ENCODE peak calls at places on chromosome 19, in six cellular contexts. One of them, this sample, is unnamed.
A peak's percentile ranks its signal among the peaks of the same experiment; 100 is the strongest.

GRCh38 chr19:43624933-43625332 is 5.5 kb upstream of the ZNF428 start:
- DNase-seq in esophagus squamous epithelium: peak; percentile 10
- DNase-seq in GM12892: peak; percentile 63
- DNase-seq in endothelial cell of umbilical vein: no peak
- DNase-seq in stomach: peak; percentile 70
- DNase-seq in IMR-90: peak; percentile 8
- DNase-seq in this sample: no peak

GRCh38 chr19:8459520-8460260 is 14.9 kb downstream of the HNRNPM start:
- DNase-seq in esophagus squamous epithelium: no peak
- DNase-seq in GM12892: no peak
- DNase-seq in endothelial cell of umbilical vein: peak; percentile 43
- DNase-seq in stomach: no peak
- DNase-seq in IMR-90: peak; percentile 86
- DNase-seq in this sample: no peak

GRCh38 chr19:29385191-29385795 is 140.5 kb upstream of the VSTM2B start:
- DNase-seq in esophagus squamous epithelium: no peak
- DNase-seq in GM12892: no peak
- DNase-seq in endothelial cell of umbilical vein: no peak
- DNase-seq in stomach: no peak
- DNase-seq in IMR-90: no peak
- DNase-seq in this sample: no peak

GRCh38 chr19:13137290-13137794 is 12.8 kb downstream of the STX10 start:
- DNase-seq in esophagus squamous epithelium: no peak
- DNase-seq in GM12892: no peak
- DNase-seq in endothelial cell of umbilical vein: no peak
- DNase-seq in stomach: no peak
- DNase-seq in IMR-90: no peak
- DNase-seq in this sample: no peak

GRCh38 chr19:46513461-46514236 is 18.0 kb upstream of the PNMA8B start:
- DNase-seq in esophagus squamous epithelium: peak; percentile 14
- DNase-seq in GM12892: peak; percentile 72
- DNase-seq in endothelial cell of umbilical vein: peak; percentile 55
- DNase-seq in stomach: peak; percentile 73
- DNase-seq in IMR-90: peak; percentile 51
- DNase-seq in this sample: peak; percentile 69

GRCh38 chr19:42965204-42965603 is 28.2 kb upstream of the PSG7 start:
- DNase-seq in esophagus squamous epithelium: no peak
- DNase-seq in GM12892: no peak
- DNase-seq in endothelial cell of umbilical vein: no peak
- DNase-seq in stomach: no peak
- DNase-seq in IMR-90: peak; percentile 87
- DNase-seq in this sample: peak; percentile 14

GRCh38 chr19:16920816-16921529 is 32.2 kb downstream of the F2RL3 start:
- DNase-seq in esophagus squamous epithelium: no peak
- DNase-seq in GM12892: no peak
- DNase-seq in endothelial cell of umbilical vein: no peak
- DNase-seq in stomach: no peak
- DNase-seq in IMR-90: peak; percentile 88
- DNase-seq in this sample: peak; percentile 81

GRCh38 chr19:54388001-54388802 is 23.5 kb upstream of the LAIR1 start:
- DNase-seq in esophagus squamous epithelium: no peak
- DNase-seq in GM12892: peak; percentile 23
- DNase-seq in endothelial cell of umbilical vein: peak; percentile 26
- DNase-seq in stomach: no peak
- DNase-seq in IMR-90: no peak
- DNase-seq in this sample: no peak

GRCh38 chr19:30670011-30670329 is 297.8 kb downstream of the ZNF536 start:
- DNase-seq in esophagus squamous epithelium: no peak
- DNase-seq in GM12892: no peak
- DNase-seq in endothelial cell of umbilical vein: no peak
- DNase-seq in stomach: peak; percentile 19
- DNase-seq in IMR-90: no peak
- DNase-seq in this sample: no peak

GRCh38 chr19:8910775-8911414 is 78.7 kb downstream of the MBD3L1 start:
- DNase-seq in esophagus squamous epithelium: no peak
- DNase-seq in GM12892: no peak
- DNase-seq in endothelial cell of umbilical vein: no peak
- DNase-seq in stomach: no peak
- DNase-seq in IMR-90: no peak
- DNase-seq in this sample: no peak

GRCh38 chr19:35143231-35143715 is at the start of gene FXYD7:
- DNase-seq in esophagus squamous epithelium: no peak
- DNase-seq in GM12892: no peak
- DNase-seq in endothelial cell of umbilical vein: no peak
- DNase-seq in stomach: no peak
- DNase-seq in IMR-90: no peak
- DNase-seq in this sample: no peak

GRCh38 chr19:38062959-38063786 is 156.2 kb downstream of the SIPA1L3 start:
- DNase-seq in esophagus squamous epithelium: no peak
- DNase-seq in GM12892: no peak
- DNase-seq in endothelial cell of umbilical vein: no peak
- DNase-seq in stomach: no peak
- DNase-seq in IMR-90: peak; percentile 65
- DNase-seq in this sample: no peak

GRCh38 chr19:11530432-11530831 is 1.5 kb upstream of the ECSIT start:
- DNase-seq in esophagus squamous epithelium: no peak
- DNase-seq in GM12892: no peak
- DNase-seq in endothelial cell of umbilical vein: peak; percentile 84
- DNase-seq in stomach: peak; percentile 80
- DNase-seq in IMR-90: peak; percentile 78
- DNase-seq in this sample: peak; percentile 71

GRCh38 chr19:14366529-14366928 is 14.7 kb upstream of the ADGRE5 start:
- DNase-seq in esophagus squamous epithelium: peak; percentile 46
- DNase-seq in GM12892: no peak
- DNase-seq in endothelial cell of umbilical vein: peak; percentile 61
- DNase-seq in stomach: peak; percentile 95
- DNase-seq in IMR-90: peak; percentile 68
- DNase-seq in this sample: no peak

GRCh38 chr19:16447015-16447384 is 24.8 kb downstream of the EPS15L1 start:
- DNase-seq in esophagus squamous epithelium: peak; percentile 36
- DNase-seq in GM12892: no peak
- DNase-seq in endothelial cell of umbilical vein: no peak
- DNase-seq in stomach: peak; percentile 83
- DNase-seq in IMR-90: peak; percentile 91
- DNase-seq in this sample: no peak

GRCh38 chr19:13684021-13684420 is 80.3 kb upstream of the MRI1 start:
- DNase-seq in esophagus squamous epithelium: no peak
- DNase-seq in GM12892: no peak
- DNase-seq in endothelial cell of umbilical vein: no peak
- DNase-seq in stomach: no peak
- DNase-seq in IMR-90: no peak
- DNase-seq in this sample: no peak

GRCh38 chr19:17790059-17790780 is 4.7 kb upstream of the B3GNT3 start:
- DNase-seq in esophagus squamous epithelium: no peak
- DNase-seq in GM12892: no peak
- DNase-seq in endothelial cell of umbilical vein: no peak
- DNase-seq in stomach: peak; percentile 50
- DNase-seq in IMR-90: no peak
- DNase-seq in this sample: no peak

GRCh38 chr19:43780706-43781525 is at the start of gene KCNN4:
- DNase-seq in esophagus squamous epithelium: peak; percentile 40
- DNase-seq in GM12892: peak; percentile 70
- DNase-seq in endothelial cell of umbilical vein: no peak
- DNase-seq in stomach: peak; percentile 57
- DNase-seq in IMR-90: peak; percentile 67
- DNase-seq in this sample: peak; percentile 92

GRCh38 chr19:13004273-13004672 is 9.0 kb downstream of the NFIX start:
- DNase-seq in esophagus squamous epithelium: no peak
- DNase-seq in GM12892: no peak
- DNase-seq in endothelial cell of umbilical vein: no peak
- DNase-seq in stomach: peak; percentile 72
- DNase-seq in IMR-90: no peak
- DNase-seq in this sample: no peak

GRCh38 chr19:3359850-3360493 is 6.4 kb upstream of the NFIC start:
- DNase-seq in esophagus squamous epithelium: no peak
- DNase-seq in GM12892: peak; percentile 73
- DNase-seq in endothelial cell of umbilical vein: no peak
- DNase-seq in stomach: no peak
- DNase-seq in IMR-90: no peak
- DNase-seq in this sample: no peak

GRCh38 chr19:3361384-3362216 is 4.8 kb upstream of the NFIC start:
- DNase-seq in esophagus squamous epithelium: no peak
- DNase-seq in GM12892: no peak
- DNase-seq in endothelial cell of umbilical vein: no peak
- DNase-seq in stomach: no peak
- DNase-seq in IMR-90: no peak
- DNase-seq in this sample: no peak

GRCh38 chr19:3362217-3362907 is 4.0 kb upstream of the NFIC start:
- DNase-seq in esophagus squamous epithelium: no peak
- DNase-seq in GM12892: no peak
- DNase-seq in endothelial cell of umbilical vein: no peak
- DNase-seq in stomach: no peak
- DNase-seq in IMR-90: no peak
- DNase-seq in this sample: no peak

GRCh38 chr19:3358919-3359849 is 7.2 kb upstream of the NFIC start:
- DNase-seq in esophagus squamous epithelium: no peak
- DNase-seq in GM12892: peak; percentile 89
- DNase-seq in endothelial cell of umbilical vein: no peak
- DNase-seq in stomach: peak; percentile 78
- DNase-seq in IMR-90: peak; percentile 51
- DNase-seq in this sample: peak; percentile 83

GRCh38 chr19:3360494-3361383 is 5.6 kb upstream of the NFIC start:
- DNase-seq in esophagus squamous epithelium: no peak
- DNase-seq in GM12892: peak; percentile 83
- DNase-seq in endothelial cell of umbilical vein: peak; percentile 47
- DNase-seq in stomach: peak; percentile 66
- DNase-seq in IMR-90: no peak
- DNase-seq in this sample: no peak
- TF ChIP-seq POLR2A in esophagus squamous epithelium: no peak
- TF ChIP-seq POLR2A in GM12892: no peak
- TF ChIP-seq POLR2A in endothelial cell of umbilical vein: peak; percentile 39
- TF ChIP-seq POLR2A in stomach: no peak
- TF ChIP-seq POLR2A in IMR-90: no peak
- TF ChIP-seq POLR2A in this sample: peak; percentile 29

DNA sequence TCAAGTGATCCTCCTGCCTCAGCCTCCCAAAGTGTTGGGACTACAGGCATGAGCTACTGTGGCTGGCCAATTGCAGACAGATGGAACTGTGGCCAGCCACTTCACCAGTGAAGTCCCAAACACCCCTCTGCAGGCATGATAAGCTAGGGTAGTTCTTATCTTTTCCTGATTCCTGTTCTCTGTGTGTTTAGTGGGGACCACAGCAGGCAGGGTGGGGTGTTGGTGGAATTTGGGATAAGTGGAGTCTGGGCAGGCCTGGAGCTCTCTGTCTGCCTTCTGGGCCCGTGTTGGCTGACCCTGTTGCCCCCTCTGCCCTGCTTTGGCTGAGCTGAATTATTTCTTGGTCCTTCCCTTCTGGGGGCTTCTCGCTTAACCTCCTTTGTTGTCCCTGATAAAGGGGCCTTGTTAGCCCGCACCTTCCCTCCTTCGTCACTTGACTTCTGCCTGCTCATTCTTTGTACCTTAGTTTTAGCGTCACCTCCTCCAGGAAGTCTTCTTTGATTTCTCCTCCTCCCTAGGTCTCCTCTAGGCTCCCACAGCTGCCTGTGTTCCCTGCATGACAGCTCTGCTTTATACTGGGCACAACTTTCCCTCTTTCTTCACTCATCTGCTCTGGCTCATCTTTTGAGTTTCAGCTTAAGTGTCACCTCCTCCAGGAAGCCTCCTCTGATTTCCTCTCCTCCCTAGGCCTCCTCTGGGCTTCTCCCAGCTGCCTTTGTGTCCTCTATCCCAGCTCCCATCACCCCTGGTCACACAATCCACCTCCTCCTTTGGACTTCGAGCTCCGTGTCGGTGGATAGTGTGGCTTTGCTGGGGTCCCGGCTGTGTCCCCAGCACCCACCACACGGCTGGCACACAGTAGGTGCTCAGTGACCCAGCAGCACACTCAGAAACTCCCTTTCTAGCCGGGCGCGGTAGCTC is 1.7 kb upstream of the NCLN start:
- DNase-seq in esophagus squamous epithelium: no peak
- DNase-seq in GM12892: no peak
- DNase-seq in endothelial cell of umbilical vein: no peak
- DNase-seq in stomach: no peak
- DNase-seq in IMR-90: no peak
- DNase-seq in this sample: no peak
- TF ChIP-seq POLR2A in esophagus squamous epithelium: no peak
- TF ChIP-seq POLR2A in GM12892: no peak
- TF ChIP-seq POLR2A in endothelial cell of umbilical vein: no peak
- TF ChIP-seq POLR2A in stomach: no peak
- TF ChIP-seq POLR2A in IMR-90: no peak
- TF ChIP-seq POLR2A in this sample: no peak

DNA sequence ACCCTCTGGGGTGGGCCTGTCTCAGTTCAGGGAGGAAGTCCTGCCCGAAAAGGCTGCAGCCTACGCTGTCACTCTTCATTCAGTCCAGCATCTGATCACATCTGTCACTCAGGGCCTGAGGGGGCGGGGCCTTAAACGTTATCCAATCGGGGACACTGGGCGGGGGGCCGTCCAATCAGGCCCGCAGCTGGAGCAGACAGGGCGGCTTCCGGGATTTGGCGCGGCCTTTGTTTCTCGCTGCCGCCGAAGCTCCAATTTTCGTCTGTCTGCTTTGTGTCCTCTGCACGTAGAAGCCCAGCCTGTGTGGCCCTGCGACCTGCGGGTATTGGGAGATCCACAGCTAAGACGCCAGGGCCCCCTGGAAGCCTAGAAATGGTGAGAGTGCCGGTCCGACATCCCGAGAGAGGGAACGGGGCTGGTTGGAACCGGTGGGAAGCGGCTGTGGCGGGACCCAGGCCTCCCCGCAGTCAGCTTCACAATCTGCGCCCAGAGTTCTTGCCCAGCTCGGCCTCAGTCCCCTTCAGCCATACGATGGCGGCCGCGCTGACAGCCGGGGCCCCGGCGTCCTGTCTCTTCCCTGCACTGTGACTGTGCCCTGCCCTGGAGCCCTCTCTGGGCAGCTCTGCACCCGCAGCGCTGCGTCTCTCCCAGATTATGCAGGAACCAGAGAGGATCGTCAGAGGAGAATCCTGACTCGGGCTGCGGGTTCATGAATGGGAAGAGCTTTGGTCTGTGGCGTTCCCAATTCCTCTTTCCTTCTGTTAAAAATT is at the start of gene ZNF730:
- DNase-seq in esophagus squamous epithelium: no peak
- DNase-seq in GM12892: peak; percentile 64
- DNase-seq in endothelial cell of umbilical vein: peak; percentile 36
- DNase-seq in stomach: no peak
- DNase-seq in IMR-90: peak; percentile 68
- DNase-seq in this sample: no peak
- TF ChIP-seq POLR2A in esophagus squamous epithelium: no peak
- TF ChIP-seq POLR2A in GM12892: peak; percentile 47
- TF ChIP-seq POLR2A in endothelial cell of umbilical vein: no peak
- TF ChIP-seq POLR2A in stomach: no peak
- TF ChIP-seq POLR2A in IMR-90: no peak
- TF ChIP-seq POLR2A in this sample: no peak

GRCh38 chr19:57708641-57709354 is at the start of gene ZNF154:
- DNase-seq in esophagus squamous epithelium: no peak
- DNase-seq in GM12892: peak; percentile 36
- DNase-seq in endothelial cell of umbilical vein: peak; percentile 36
- DNase-seq in stomach: no peak
- DNase-seq in IMR-90: peak; percentile 67
- DNase-seq in this sample: no peak
- TF ChIP-seq POLR2A in esophagus squamous epithelium: no peak
- TF ChIP-seq POLR2A in GM12892: no peak
- TF ChIP-seq POLR2A in endothelial cell of umbilical vein: no peak
- TF ChIP-seq POLR2A in stomach: no peak
- TF ChIP-seq POLR2A in IMR-90: no peak
- TF ChIP-seq POLR2A in this sample: no peak

GRCh38 chr19:47779524-47780214 is 1.2 kb downstream of the SELENOW start:
- DNase-seq in esophagus squamous epithelium: no peak
- DNase-seq in GM12892: no peak
- DNase-seq in endothelial cell of umbilical vein: no peak
- DNase-seq in stomach: peak; percentile 58
- DNase-seq in IMR-90: no peak
- DNase-seq in this sample: no peak
- TF ChIP-seq POLR2A in esophagus squamous epithelium: no peak
- TF ChIP-seq POLR2A in GM12892: no peak
- TF ChIP-seq POLR2A in endothelial cell of umbilical vein: no peak
- TF ChIP-seq POLR2A in stomach: no peak
- TF ChIP-seq POLR2A in IMR-90: no peak
- TF ChIP-seq POLR2A in this sample: no peak